ENCODE peak calls at places on chromosomes 11 and 22, in eight cellular contexts. K, B, N, U, G, H, I and P are unnamed samples. For H3K4me1, the result is how much of the 10 kb centered on the place peaks cover.

GRCh38 chr11:112655386-112655785 is 305.8 kb upstream of the NCAM1 start:
- DNase-seq in N (no peak), K (peak), G (no peak), U (peak), I (peak), H (peak), B (no peak), P (no peak)

GRCh38 chr22:30208631-30209603 is 37.6 kb downstream of the LIF start:
- DNase-seq in H (peak), K (peak), B (no peak), U (peak), N (no peak), G (peak), I (no peak), P (no peak)

GRCh38 chr11:18650353-18650752 is 16.2 kb upstream of the SPTY2D1 start:
- DNase-seq in N (no peak), U (no peak), I (no peak), K (no peak), H (no peak), G (no peak), B (no peak), P (no peak)

GRCh38 chr11:94740083-94740974 is 27.8 kb upstream of the AMOTL1 start:
- DNase-seq in I (no peak), N (peak), B (no peak), H (peak), K (peak), U (peak), G (no peak), P (no peak)

GRCh38 chr11:126280595-126280994 is 2.3 kb upstream of the TIRAP start:
- DNase-seq in U (peak), N (no peak), G (no peak), K (no peak), I (no peak), H (no peak), B (no peak), P (no peak)

GRCh38 chr11:834371-835316 is 1.9 kb downstream of the CD151 start:
- DNase-seq in H (no peak), N (no peak), U (peak), I (no peak), K (peak), B (peak), G (peak), P (peak)

GRCh38 chr22:23268139-23268712 is 87.9 kb downstream of the BCR start:
- DNase-seq in H (no peak), N (no peak), I (no peak), K (no peak), G (no peak), U (no peak), B (no peak), P (no peak)

GRCh38 chr11:76806131-76806530 is 23.0 kb downstream of the TSKU start:
- DNase-seq in U (no peak), B (no peak), N (no peak), K (peak), I (no peak), G (no peak), H (no peak), P (no peak)

GRCh38 chr22:35663371-35663770 is 15.1 kb downstream of the APOL6 start:
- DNase-seq in K (no peak), U (no peak), N (no peak), H (no peak), B (no peak), I (no peak), G (no peak), P (no peak)

GRCh38 chr11:66417000-66417399 is 3.8 kb upstream of the NPAS4 start:
- DNase-seq in N (peak), G (no peak), I (no peak), U (no peak), B (no peak), K (no peak), H (no peak), P (no peak)

GRCh38 chr22:44341431-44342346 is 28.9 kb upstream of the SHISAL1 start:
- DNase-seq in H (no peak), N (peak), B (no peak), K (peak), U (peak), I (no peak), G (no peak), P (no peak)
- H3K27ac ChIP-seq in H (peak), N (peak), B (peak), K (peak), U (peak), I (peak), G (no peak), P (no peak)

DNA sequence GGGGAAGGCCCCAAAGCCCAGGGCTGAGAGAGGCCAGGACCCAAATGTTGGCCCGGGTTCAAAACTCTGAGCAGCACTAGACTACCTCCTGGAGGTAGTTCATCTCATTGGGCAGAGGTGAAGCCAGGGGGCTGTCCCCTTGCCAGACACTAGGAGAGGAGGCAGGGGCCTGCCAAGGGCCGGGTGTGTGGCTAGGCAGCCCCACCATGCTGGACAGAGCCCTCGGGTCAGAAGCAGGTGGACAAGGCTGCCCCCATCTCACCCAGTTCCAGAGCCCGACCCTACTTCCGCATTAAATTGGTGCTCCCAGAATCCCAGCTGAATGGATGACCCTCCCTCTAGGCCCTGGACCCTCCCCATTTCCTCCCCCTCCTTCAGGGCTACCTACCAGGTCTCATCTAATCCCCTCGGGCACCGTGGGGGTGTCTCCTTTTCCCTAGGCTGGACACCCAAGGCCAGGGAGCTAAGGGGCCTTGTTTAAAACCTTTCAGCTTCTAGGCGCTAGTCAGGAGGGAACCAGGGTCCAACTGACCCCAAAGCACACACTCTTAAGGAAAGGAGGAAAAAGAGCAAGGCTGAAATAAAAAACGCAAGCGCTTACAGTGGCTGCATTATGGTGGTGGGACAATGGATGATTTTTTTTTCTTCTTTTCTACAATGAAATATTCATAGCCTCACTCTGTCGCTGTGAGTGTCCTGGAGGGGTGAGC is 72.1 kb upstream of the TCF20 start:
- DNase-seq in K (no peak), U (no peak), G (no peak), N (peak), B (no peak), I (no peak), H (no peak), P (no peak)
- H3K4me1 ChIP-seq in K (under half), U (under half), G (under half), N (under half), B (under half), I (under half), H (under half), P (under half)

DNA sequence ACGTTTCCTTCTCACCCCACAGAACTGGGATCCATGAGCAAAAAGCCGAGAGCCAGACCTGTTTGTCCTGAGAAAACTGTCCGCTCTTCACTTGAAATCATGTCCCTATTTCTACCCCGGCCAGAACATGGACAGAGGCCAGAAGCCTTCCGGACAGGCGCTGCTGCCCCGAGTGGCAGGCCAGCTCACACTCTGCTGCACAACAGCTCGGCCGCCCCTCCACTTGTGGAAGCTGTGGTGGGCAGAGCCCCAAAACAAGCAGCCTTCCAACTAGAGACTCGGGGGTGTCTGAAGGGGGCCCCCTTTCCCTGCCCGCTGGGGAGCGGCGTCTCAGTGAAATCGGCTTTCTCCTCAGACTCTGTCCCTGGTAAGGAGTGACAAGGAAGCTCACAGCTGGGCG is 24.0 kb downstream of the CD5 start:
- DNase-seq in U (no peak), G (no peak), K (peak), N (peak), H (peak), I (no peak), B (no peak), P (no peak)
- TF ChIP-seq CTCF in U (peak), G (no peak), K (peak), N (peak), H (no peak), I (no peak), B (no peak), P (no peak)

DNA sequence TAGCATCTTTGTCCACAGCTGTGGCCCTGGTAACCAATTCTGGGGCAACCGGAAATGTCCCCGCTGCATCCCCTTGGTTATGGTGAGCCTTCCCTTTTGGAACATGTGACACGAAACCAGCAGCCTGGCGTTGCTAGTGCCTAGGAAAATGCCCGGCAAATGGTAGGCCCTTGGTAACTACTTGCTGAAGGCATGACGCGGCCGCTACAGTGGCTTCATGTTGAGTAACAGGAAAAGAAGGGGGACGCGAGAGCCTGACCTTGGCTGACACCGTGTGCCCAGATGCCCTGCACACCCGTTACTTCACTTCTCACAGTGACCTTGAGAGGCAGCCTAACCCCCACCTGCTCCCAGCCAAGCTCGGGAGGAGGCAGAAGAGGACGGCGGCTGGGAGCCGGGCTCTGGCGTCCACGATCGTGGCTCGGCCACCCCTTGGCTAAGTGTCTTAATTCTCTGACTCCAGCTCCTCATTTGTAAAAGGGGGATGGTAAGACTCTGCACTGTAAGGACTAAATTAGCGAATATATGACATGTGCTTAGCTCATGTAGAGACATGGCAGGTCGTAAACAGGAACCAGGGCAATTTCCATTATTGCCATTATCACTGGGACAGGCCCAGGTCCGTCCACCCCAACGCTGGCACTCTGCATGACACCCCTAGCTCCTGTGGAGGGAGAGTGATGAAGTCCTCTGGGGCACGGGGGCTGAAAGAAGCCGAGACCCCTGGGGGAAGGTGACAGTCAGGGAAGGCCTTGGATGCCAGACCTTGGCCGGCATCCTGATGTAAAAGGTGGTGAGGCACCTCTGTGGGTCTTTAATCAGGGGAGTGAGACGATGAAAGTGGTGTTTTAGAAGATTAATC is 18.9 kb downstream of the IFT27 start:
- DNase-seq in H (no peak), B (no peak), N (no peak), U (no peak), G (no peak), K (no peak), I (no peak), P (no peak)
- H3K27ac ChIP-seq in H (no peak), B (no peak), N (no peak), U (no peak), G (no peak), K (no peak), I (no peak), P (no peak)

DNA sequence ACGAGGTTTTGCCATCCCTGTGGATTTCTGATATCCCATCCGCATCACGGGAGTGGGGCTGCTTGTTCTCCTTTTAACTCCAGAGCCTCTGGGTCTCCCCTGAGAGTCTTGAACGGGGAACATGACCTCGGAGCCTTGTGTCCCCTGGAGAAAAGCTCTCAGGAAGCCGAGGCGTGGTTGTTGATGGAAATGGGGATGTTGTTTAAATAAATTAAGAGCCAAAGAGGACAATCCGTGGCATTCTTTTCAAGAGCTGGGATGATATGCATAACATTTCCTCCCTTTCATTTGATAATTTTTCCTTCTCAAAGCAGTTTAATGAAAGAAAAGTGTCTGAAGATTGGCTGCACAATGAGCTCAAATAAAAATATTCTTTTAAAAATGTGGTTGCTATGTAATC is 14.2 kb downstream of the TSPAN18 start:
- DNase-seq in H (no peak), K (no peak), I (no peak), U (no peak), B (no peak), G (no peak), N (no peak), P (no peak)
- H3K4me1 ChIP-seq in H (under half), K (under half), I (half or more), U (half or more), B (under half), G (under half), N (under half), P (under half)